ENCODE peak calls at places on chromosomes 3 and 15, in eight cellular contexts. One of them, this sample, is unnamed.

GRCh38 chr15:76149291-76149910 is 89.6 kb downstream of the TMEM266 start:
- DNase-seq in GM12878: no peak
- DNase-seq in HepG2: no peak
- DNase-seq in HCT116: no peak
- DNase-seq in SK-N-SH: no peak
- DNase-seq in GM23338: no peak
- DNase-seq in HL-60: no peak
- DNase-seq in K562: no peak
- DNase-seq in this sample: no peak

GRCh38 chr3:23479026-23479425 is 275.9 kb downstream of the UBE2E2 start:
- DNase-seq in HepG2: no peak
- DNase-seq in SK-N-SH: no peak
- DNase-seq in HL-60: no peak
- DNase-seq in GM23338: no peak
- DNase-seq in K562: no peak
- DNase-seq in HCT116: no peak
- DNase-seq in GM12878: no peak
- DNase-seq in this sample: no peak

GRCh38 chr3:126208618-126209256 is 28.4 kb upstream of the ALDH1L1 start:
- DNase-seq in GM12878: no peak
- DNase-seq in HL-60: peak
- DNase-seq in GM23338: no peak
- DNase-seq in K562: no peak
- DNase-seq in HepG2: peak
- DNase-seq in HCT116: peak
- DNase-seq in SK-N-SH: peak
- DNase-seq in this sample: no peak

GRCh38 chr3:172760406-172760805 is 9.9 kb downstream of the ECT2 start:
- DNase-seq in GM23338: no peak
- DNase-seq in SK-N-SH: no peak
- DNase-seq in GM12878: no peak
- DNase-seq in HL-60: no peak
- DNase-seq in HCT116: no peak
- DNase-seq in K562: no peak
- DNase-seq in HepG2: no peak
- DNase-seq in this sample: no peak

GRCh38 chr3:173862701-173863100 is 465.2 kb downstream of the NLGN1 start:
- DNase-seq in SK-N-SH: no peak
- DNase-seq in HL-60: no peak
- DNase-seq in HCT116: no peak
- DNase-seq in HepG2: no peak
- DNase-seq in GM12878: no peak
- DNase-seq in GM23338: no peak
- DNase-seq in K562: no peak
- DNase-seq in this sample: no peak

GRCh38 chr15:37876900-37877299 is 57.5 kb upstream of the TMCO5A start:
- DNase-seq in HepG2: no peak
- DNase-seq in GM12878: no peak
- DNase-seq in HL-60: no peak
- DNase-seq in HCT116: no peak
- DNase-seq in K562: no peak
- DNase-seq in GM23338: no peak
- DNase-seq in SK-N-SH: no peak
- DNase-seq in this sample: no peak

GRCh38 chr3:52317178-52317577 is 1.1 kb downstream of the DNAH1 start:
- DNase-seq in SK-N-SH: peak
- DNase-seq in GM23338: peak
- DNase-seq in HL-60: no peak
- DNase-seq in GM12878: no peak
- DNase-seq in K562: no peak
- DNase-seq in HCT116: no peak
- DNase-seq in HepG2: no peak
- DNase-seq in this sample: no peak

GRCh38 chr3:141487419-141488345 is 855 bp downstream of the RASA2 start:
- DNase-seq in HepG2: peak
- DNase-seq in HL-60: peak
- DNase-seq in GM23338: peak
- DNase-seq in SK-N-SH: peak
- DNase-seq in HCT116: peak
- DNase-seq in GM12878: peak
- DNase-seq in K562: peak
- DNase-seq in this sample: no peak

GRCh38 chr3:192851821-192852352 is 65.8 kb downstream of the MB21D2 start:
- DNase-seq in HepG2: peak
- DNase-seq in HL-60: peak
- DNase-seq in K562: no peak
- DNase-seq in HCT116: peak
- DNase-seq in GM23338: no peak
- DNase-seq in SK-N-SH: peak
- DNase-seq in GM12878: no peak
- DNase-seq in this sample: peak

GRCh38 chr3:125212509-125213372 is at the start of gene SLC12A8:
- DNase-seq in HCT116: no peak
- DNase-seq in HL-60: no peak
- DNase-seq in K562: no peak
- DNase-seq in SK-N-SH: peak
- DNase-seq in HepG2: no peak
- DNase-seq in GM12878: no peak
- DNase-seq in GM23338: peak
- DNase-seq in this sample: no peak

GRCh38 chr3:31531992-31532586 is 636 bp upstream of the STT3B start:
- DNase-seq in HCT116: peak
- DNase-seq in HL-60: peak
- DNase-seq in HepG2: peak
- DNase-seq in GM23338: peak
- DNase-seq in SK-N-SH: peak
- DNase-seq in K562: peak
- DNase-seq in GM12878: peak
- DNase-seq in this sample: peak

DNA sequence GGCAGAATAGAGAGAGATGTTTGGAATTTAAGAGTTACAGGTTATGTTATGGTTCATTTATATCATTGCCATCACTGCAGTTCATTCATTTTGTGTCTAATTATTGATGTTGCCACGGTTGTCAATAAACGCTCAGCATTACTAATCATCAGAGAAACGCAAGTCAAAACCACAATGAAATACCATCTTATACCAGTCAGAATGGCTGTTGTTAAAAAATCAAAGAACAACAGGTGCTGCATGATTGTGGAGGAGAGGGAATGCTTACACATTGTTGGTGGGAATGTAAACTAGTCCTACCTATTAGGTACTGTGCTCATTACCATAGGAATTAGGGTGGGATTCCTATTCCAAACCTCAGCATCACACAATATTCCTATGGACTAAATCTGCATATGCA is 350.5 kb downstream of the TIGIT start:
- DNase-seq in SK-N-SH: no peak
- DNase-seq in K562: no peak
- DNase-seq in GM23338: no peak
- DNase-seq in HL-60: no peak
- DNase-seq in GM12878: no peak
- DNase-seq in HepG2: no peak
- DNase-seq in HCT116: peak
- DNase-seq in this sample: no peak
- TF ChIP-seq REST in SK-N-SH: no peak
- TF ChIP-seq REST in K562: no peak
- TF ChIP-seq REST in GM23338: no peak
- TF ChIP-seq REST in HL-60: no peak
- TF ChIP-seq REST in GM12878: no peak
- TF ChIP-seq REST in HepG2: no peak
- TF ChIP-seq REST in HCT116: no peak
- TF ChIP-seq REST in this sample: no peak

GRCh38 chr3:186342197-186342596 is 19.8 kb downstream of the DGKG start:
- DNase-seq in HepG2: no peak
- DNase-seq in K562: no peak
- DNase-seq in HL-60: peak
- DNase-seq in GM12878: no peak
- DNase-seq in HCT116: no peak
- DNase-seq in GM23338: no peak
- DNase-seq in SK-N-SH: no peak
- DNase-seq in this sample: no peak
- TF ChIP-seq POLR2AphosphoS5 in HepG2: no peak
- TF ChIP-seq POLR2AphosphoS5 in K562: no peak
- TF ChIP-seq POLR2AphosphoS5 in HL-60: no peak
- TF ChIP-seq POLR2AphosphoS5 in GM12878: no peak
- TF ChIP-seq POLR2AphosphoS5 in HCT116: no peak
- TF ChIP-seq POLR2AphosphoS5 in GM23338: no peak
- TF ChIP-seq POLR2AphosphoS5 in SK-N-SH: no peak
- TF ChIP-seq POLR2AphosphoS5 in this sample: no peak

GRCh38 chr15:77480859-77481258 is 60.2 kb downstream of the HMG20A start:
- DNase-seq in HL-60: no peak
- DNase-seq in SK-N-SH: no peak
- DNase-seq in K562: no peak
- DNase-seq in HepG2: no peak
- DNase-seq in GM12878: no peak
- DNase-seq in HCT116: no peak
- DNase-seq in GM23338: no peak
- DNase-seq in this sample: no peak
- TF ChIP-seq CTCF in HL-60: no peak
- TF ChIP-seq CTCF in SK-N-SH: no peak
- TF ChIP-seq CTCF in K562: no peak
- TF ChIP-seq CTCF in HepG2: no peak
- TF ChIP-seq CTCF in GM12878: no peak
- TF ChIP-seq CTCF in HCT116: no peak
- TF ChIP-seq CTCF in GM23338: no peak
- TF ChIP-seq CTCF in this sample: no peak

DNA sequence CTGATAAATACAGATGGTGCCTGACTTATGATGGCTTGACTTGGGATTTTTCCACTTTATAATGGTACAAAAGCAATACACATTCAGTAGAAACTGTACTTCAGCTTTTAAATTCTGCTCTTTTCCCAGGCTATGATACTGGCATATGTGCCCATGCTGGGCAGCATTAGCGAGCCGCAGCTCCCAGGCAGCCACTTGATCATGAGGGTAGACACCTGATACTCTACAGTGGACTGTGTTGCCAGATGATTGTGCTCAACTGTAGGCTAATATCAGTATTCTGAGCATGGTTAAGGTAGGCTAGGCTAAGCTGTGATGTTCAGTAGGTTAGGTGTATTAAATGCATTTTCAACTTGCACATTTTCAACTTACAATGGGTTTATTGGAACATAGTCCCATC is 17.7 kb upstream of the FEM1B start:
- DNase-seq in HL-60: no peak
- DNase-seq in SK-N-SH: no peak
- DNase-seq in HCT116: no peak
- DNase-seq in GM12878: no peak
- DNase-seq in GM23338: no peak
- DNase-seq in HepG2: no peak
- DNase-seq in K562: no peak
- DNase-seq in this sample: no peak
- TF ChIP-seq REST in HL-60: no peak
- TF ChIP-seq REST in SK-N-SH: no peak
- TF ChIP-seq REST in HCT116: no peak
- TF ChIP-seq REST in GM12878: no peak
- TF ChIP-seq REST in GM23338: no peak
- TF ChIP-seq REST in HepG2: no peak
- TF ChIP-seq REST in K562: no peak
- TF ChIP-seq REST in this sample: no peak

GRCh38 chr15:48962662-48963523 is 826 bp downstream of the SHC4 start:
- DNase-seq in GM12878: no peak
- DNase-seq in K562: no peak
- DNase-seq in HL-60: no peak
- DNase-seq in SK-N-SH: peak
- DNase-seq in HCT116: no peak
- DNase-seq in GM23338: peak
- DNase-seq in HepG2: no peak
- DNase-seq in this sample: no peak
- TF ChIP-seq POLR2AphosphoS5 in GM12878: no peak
- TF ChIP-seq POLR2AphosphoS5 in K562: no peak
- TF ChIP-seq POLR2AphosphoS5 in HL-60: no peak
- TF ChIP-seq POLR2AphosphoS5 in SK-N-SH: no peak
- TF ChIP-seq POLR2AphosphoS5 in HCT116: no peak
- TF ChIP-seq POLR2AphosphoS5 in GM23338: no peak
- TF ChIP-seq POLR2AphosphoS5 in HepG2: no peak
- TF ChIP-seq POLR2AphosphoS5 in this sample: no peak

DNA sequence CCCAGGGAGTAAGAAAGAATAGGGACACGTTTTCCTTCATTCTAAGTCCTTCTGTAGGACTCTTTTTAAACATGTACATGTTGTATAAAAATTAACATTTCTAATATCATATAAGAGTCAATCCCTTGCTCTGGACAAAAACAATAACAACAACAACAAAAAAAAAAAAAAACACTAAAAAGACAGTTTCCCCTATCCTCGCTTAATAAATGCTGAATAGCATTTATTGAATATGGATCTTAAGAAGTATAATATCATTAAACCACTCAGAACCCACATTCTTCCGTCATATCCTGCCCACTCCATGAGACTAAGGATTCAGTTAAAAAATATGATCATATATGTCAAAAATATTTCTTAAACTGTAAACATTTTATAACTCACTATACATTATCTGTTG is 145.1 kb downstream of the AQP9 start:
- DNase-seq in SK-N-SH: no peak
- DNase-seq in K562: no peak
- DNase-seq in HL-60: no peak
- DNase-seq in GM12878: no peak
- DNase-seq in GM23338: no peak
- DNase-seq in HCT116: no peak
- DNase-seq in HepG2: no peak
- DNase-seq in this sample: no peak
- TF ChIP-seq CTCF in SK-N-SH: no peak
- TF ChIP-seq CTCF in K562: no peak
- TF ChIP-seq CTCF in HL-60: no peak
- TF ChIP-seq CTCF in GM12878: no peak
- TF ChIP-seq CTCF in GM23338: no peak
- TF ChIP-seq CTCF in HCT116: no peak
- TF ChIP-seq CTCF in HepG2: no peak
- TF ChIP-seq CTCF in this sample: no peak

DNA sequence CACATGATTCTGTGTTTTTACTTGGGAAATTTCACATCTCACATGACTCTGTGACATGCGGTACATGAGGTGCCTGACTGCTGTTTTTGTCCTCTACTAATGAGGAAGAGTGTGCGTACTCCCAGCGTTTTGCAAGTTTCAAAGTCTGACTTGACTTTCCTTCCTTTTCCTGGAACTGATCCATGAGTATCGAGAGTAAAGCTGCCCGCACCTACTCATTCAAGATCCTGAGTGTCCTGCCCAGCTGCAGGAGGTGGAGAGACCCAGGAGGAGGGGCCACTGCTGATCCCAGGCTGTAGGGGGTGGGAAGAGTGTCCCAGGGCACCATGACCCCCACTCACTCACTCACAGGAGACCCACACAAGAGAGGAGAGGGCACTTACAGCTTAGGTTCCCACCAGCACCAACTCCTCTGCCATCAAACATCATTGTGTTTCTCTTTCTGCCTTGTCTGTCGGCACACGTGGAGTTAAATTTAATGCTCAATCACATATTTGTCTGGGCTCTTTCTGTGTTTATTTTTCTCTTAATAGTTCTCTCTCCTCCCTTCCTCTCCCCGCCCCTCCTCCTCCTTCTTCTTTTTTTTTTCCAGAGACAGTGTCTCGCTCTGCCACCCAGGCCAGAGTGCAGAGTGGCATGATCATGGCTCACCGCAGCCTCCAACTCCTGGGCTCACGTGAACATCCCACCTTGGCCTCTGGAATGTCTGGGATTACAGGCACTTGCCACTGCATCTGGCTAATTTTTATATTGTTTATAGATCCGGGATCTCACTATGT is 1.4 kb downstream of the CCR5AS start:
- DNase-seq in GM23338: no peak
- DNase-seq in GM12878: no peak
- DNase-seq in HepG2: no peak
- DNase-seq in HCT116: no peak
- DNase-seq in SK-N-SH: no peak
- DNase-seq in HL-60: no peak
- DNase-seq in K562: peak
- DNase-seq in this sample: no peak
- TF ChIP-seq REST in GM23338: no peak
- TF ChIP-seq REST in GM12878: no peak
- TF ChIP-seq REST in HepG2: no peak
- TF ChIP-seq REST in HCT116: no peak
- TF ChIP-seq REST in SK-N-SH: no peak
- TF ChIP-seq REST in HL-60: no peak
- TF ChIP-seq REST in K562: no peak
- TF ChIP-seq REST in this sample: no peak

This sample was measured in Panc1.